ENCODE peak calls at places on chromosomes 4 and X, in six cellular contexts. Z, N, W, S, A and L are unnamed samples.

GRCh38 chrX:154525606-154526490 is 9.8 kb upstream of the FAM3A start:
- DNase-seq in W (no peak), A (no peak), N (no peak), S (peak; percentile 57), Z (no peak), L (no peak)

GRCh38 chrX:22959204-22959920 is 40.4 kb upstream of the DDX53 start:
- DNase-seq in S (no peak), Z (no peak), N (no peak), W (no peak), A (no peak), L (no peak)

GRCh38 chr4:4595252-4595651 is 53.4 kb upstream of the STX18 start:
- DNase-seq in A (no peak), S (no peak), Z (no peak), W (no peak), N (no peak), L (no peak)

GRCh38 chr4:98630804-98631454 is 27.5 kb downstream of the TSPAN5 start:
- DNase-seq in A (peak; percentile 21), Z (no peak), W (no peak), S (no peak), N (no peak), L (no peak)

GRCh38 chrX:133892337-133892736 is 93.1 kb downstream of the GPC3 start:
- DNase-seq in S (no peak), A (no peak), W (no peak), N (no peak), Z (no peak), L (peak; percentile 67)

GRCh38 chr4:76606662-76607265 is 171.7 kb downstream of the SHROOM3 start:
- DNase-seq in N (no peak), Z (no peak), S (no peak), A (no peak), W (no peak), L (no peak)

GRCh38 chr4:83062748-83063147 is 27.8 kb downstream of the COPS4 start:
- DNase-seq in A (no peak), Z (no peak), N (no peak), S (no peak), W (no peak), L (no peak)

GRCh38 chrX:16459008-16459407 is 190.9 kb upstream of the S100G start:
- DNase-seq in A (no peak), N (no peak), S (no peak), Z (no peak), W (no peak), L (no peak)

GRCh38 chr4:52657630-52658501 is 1.2 kb downstream of the USP46 start:
- DNase-seq in Z (no peak), A (peak; percentile 13), S (peak; percentile 47), N (peak; percentile 62), W (peak; percentile 33), L (no peak)

GRCh38 chr4:148287111-148287510 is 155.1 kb downstream of the NR3C2 start:
- DNase-seq in S (no peak), A (no peak), W (no peak), N (no peak), Z (no peak), L (no peak)

GRCh38 chr4:64368741-64369140 is 40.5 kb downstream of the TECRL start:
- DNase-seq in W (no peak), S (no peak), N (no peak), A (no peak), Z (no peak), L (no peak)
- H3K4me1 ChIP-seq in W (no peaks in the 10 kb centered on the region), S (no peaks in the 10 kb centered on the region), N (no peaks in the 10 kb centered on the region), A (no peaks in the 10 kb centered on the region), Z (no peaks in the 10 kb centered on the region), L (no peaks in the 10 kb centered on the region)

DNA sequence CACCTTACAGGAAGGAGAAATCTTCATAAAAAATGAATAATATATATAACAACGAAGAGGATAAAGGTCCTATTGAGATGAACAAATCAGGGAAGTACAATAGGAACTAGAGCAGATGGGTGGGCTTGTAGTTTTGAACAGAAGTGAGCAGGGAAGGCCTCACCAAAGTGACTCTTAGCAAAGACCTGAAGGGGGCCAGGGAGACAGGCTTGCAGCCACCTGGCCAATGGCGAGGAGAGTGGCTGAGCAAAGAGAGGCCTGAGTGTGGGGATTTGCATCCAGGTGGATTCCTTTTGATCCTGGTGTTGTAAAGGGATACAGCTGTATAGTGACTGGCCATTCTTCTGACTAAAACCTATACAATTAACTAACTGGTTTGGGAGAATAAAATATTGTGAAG is 354.1 kb downstream of the CAMK2D start:
- DNase-seq in W (no peak), S (no peak), A (no peak), Z (no peak), N (no peak), L (no peak)
- H3K4me1 ChIP-seq in W (peaks cover 4% of the 10 kb centered on the region), S (peaks cover 25% of the 10 kb centered on the region), A (no peaks in the 10 kb centered on the region), Z (peaks cover 4% of the 10 kb centered on the region), N (no peaks in the 10 kb centered on the region), L (peaks cover 57% of the 10 kb centered on the region)

DNA sequence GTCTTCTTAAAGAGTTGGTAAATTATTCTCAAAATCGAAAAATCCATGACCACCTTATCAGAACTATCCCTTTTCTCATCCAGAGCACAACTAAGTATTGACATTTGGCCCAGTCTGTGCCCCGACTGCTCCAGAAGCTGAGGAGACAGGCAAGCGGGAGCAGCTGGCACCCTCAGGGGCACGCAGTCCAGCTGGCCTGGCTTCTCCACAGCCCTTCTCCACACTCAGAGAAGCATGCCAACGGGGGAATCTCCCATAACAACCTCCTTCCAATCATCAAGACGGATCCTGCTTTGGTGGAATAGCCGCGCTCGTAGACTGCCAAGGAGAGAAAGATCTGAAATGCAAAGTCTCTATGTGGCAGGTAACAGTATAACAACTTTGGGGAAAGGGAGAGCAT is 85.5 kb downstream of the AFAP1 start:
- DNase-seq in N (no peak), A (no peak), S (no peak), W (no peak), Z (no peak), L (no peak)
- H3K4me1 ChIP-seq in N (no peaks in the 10 kb centered on the region), A (peaks cover 6% of the 10 kb centered on the region), S (peaks cover 25% of the 10 kb centered on the region), W (peaks cover 3% of the 10 kb centered on the region), Z (peaks cover 16% of the 10 kb centered on the region), L (peaks cover 28% of the 10 kb centered on the region)

GRCh38 chrX:71105638-71106037 is 902 bp downstream of the CXorf65 start:
- DNase-seq in A (no peak), N (no peak), W (no peak), Z (no peak), S (no peak), L (no peak)

GRCh38 chrX:71107245-71107644 is 705 bp upstream of the CXorf65 start:
- DNase-seq in W (no peak), Z (no peak), A (no peak), S (no peak), N (no peak), L (no peak)

GRCh38 chrX:71111141-71111843 is at the start of gene IL2RG:
- DNase-seq in N (no peak), S (peak; percentile 7), Z (no peak), W (no peak), A (peak; percentile 28), L (no peak)

GRCh38 chrX:71106427-71106826 is at the start of gene CXorf65:
- DNase-seq in N (no peak), A (no peak), W (no peak), Z (no peak), S (no peak), L (no peak)

GRCh38 chrX:71107762-71108360 is 1.3 kb upstream of the CXorf65 start:
- DNase-seq in W (no peak), A (no peak), S (no peak), Z (no peak), N (no peak), L (no peak)
- H3K4me1 ChIP-seq in W (no peaks in the 10 kb centered on the region), A (no peaks in the 10 kb centered on the region), S (no peaks in the 10 kb centered on the region), Z (no peaks in the 10 kb centered on the region), N (no peaks in the 10 kb centered on the region), L (peaks cover 20% of the 10 kb centered on the region)

GRCh38 chr4:137530176-137530575 is 2.1 kb downstream of the PCDH18 start:
- DNase-seq in S (no peak), Z (no peak), N (no peak), A (no peak), W (no peak), L (no peak)
- H3K4me1 ChIP-seq in S (peaks cover 18% of the 10 kb centered on the region), Z (peaks cover 3% of the 10 kb centered on the region), N (no peaks in the 10 kb centered on the region), A (peaks cover 7% of the 10 kb centered on the region), W (peaks cover 3% of the 10 kb centered on the region), L (no peaks in the 10 kb centered on the region)

GRCh38 chr4:40990202-40990898 is 224.0 kb downstream of the APBB2 start:
- DNase-seq in W (no peak), A (no peak), Z (no peak), N (no peak), S (peak; percentile 91), L (peak; percentile 25)
- H3K4me1 ChIP-seq in W (peaks cover 6% of the 10 kb centered on the region), A (peaks cover 8% of the 10 kb centered on the region), Z (no peaks in the 10 kb centered on the region), N (no peaks in the 10 kb centered on the region), S (peaks cover 59% of the 10 kb centered on the region), L (peaks cover 26% of the 10 kb centered on the region)

GRCh38 chr4:16224264-16224663 is 2.0 kb downstream of the TAPT1 start:
- DNase-seq in Z (no peak), N (no peak), W (no peak), S (no peak), A (no peak), L (peak; percentile 57)
- H3K4me1 ChIP-seq in Z (peaks cover 42% of the 10 kb centered on the region), N (no peaks in the 10 kb centered on the region), W (peaks cover 7% of the 10 kb centered on the region), S (peaks cover 18% of the 10 kb centered on the region), A (peaks cover 46% of the 10 kb centered on the region), L (peaks cover 41% of the 10 kb centered on the region)

DNA sequence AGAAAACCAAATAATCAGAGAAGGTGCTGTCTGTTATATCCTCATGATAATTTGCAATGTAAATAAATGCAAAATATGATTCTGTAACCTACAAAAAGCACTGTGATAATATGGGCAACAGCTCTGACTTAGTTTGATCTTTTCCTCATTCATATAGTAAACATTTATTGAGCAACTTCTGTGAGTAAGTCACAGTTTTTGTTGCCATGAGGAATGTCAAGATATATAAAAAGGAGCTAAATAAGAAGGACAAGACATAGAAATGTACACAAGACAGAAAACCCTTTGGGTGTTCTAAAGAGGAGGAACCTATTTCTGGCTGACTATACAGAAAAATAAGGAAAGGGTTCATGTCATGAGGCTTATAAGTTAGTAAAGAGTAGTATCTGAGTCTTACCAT is 44.3 kb downstream of the ARSJ start:
- DNase-seq in A (no peak), Z (no peak), S (peak; percentile 8), N (no peak), W (no peak), L (no peak)
- H3K4me1 ChIP-seq in A (no peaks in the 10 kb centered on the region), Z (no peaks in the 10 kb centered on the region), S (no peaks in the 10 kb centered on the region), N (peaks cover 3% of the 10 kb centered on the region), W (no peaks in the 10 kb centered on the region), L (no peaks in the 10 kb centered on the region)